ENCODE peak calls at places on chromosomes 1 and 21, in six cellular contexts. H, A, K, R, F and B are unnamed samples.

GRCh38 chr1:30872033-30872947 is 36.3 kb downstream of the SDC3 start:
- DNase-seq in H (no peak), A (no peak), K (no peak), R (no peak), F (no peak), B (no peak)

GRCh38 chr1:180194048-180194425 is 36.0 kb upstream of the LHX4 start:
- DNase-seq in H (no peak), A (no peak), K (no peak), R (no peak), F (no peak), B (no peak)

GRCh38 chr1:115121793-115122192 is 32.5 kb upstream of the TSPAN2 start:
- DNase-seq in H (no peak), A (no peak), K (no peak), R (no peak), F (no peak), B (no peak)

GRCh38 chr1:153776352-153776751 is 1.1 kb downstream of the SLC27A3 start:
- DNase-seq in H (no peak), A (no peak), K (no peak), R (no peak), F (no peak), B (no peak)

GRCh38 chr21:42317826-42318746 is 2.9 kb upstream of the TFF3 start:
- DNase-seq in H (no peak), A (no peak), K (no peak), R (no peak), F (no peak), B (no peak)

GRCh38 chr1:225842074-225842473 is 32.1 kb downstream of the EPHX1 start:
- DNase-seq in H (no peak), A (no peak), K (no peak), R (no peak), F (no peak), B (no peak)

GRCh38 chr1:50851034-50851433 is 109.0 kb downstream of the FAF1 start:
- DNase-seq in H (no peak), A (no peak), K (no peak), R (no peak), F (no peak), B (no peak)

GRCh38 chr21:39048064-39048463 is 135.2 kb downstream of the PSMG1 start:
- DNase-seq in H (no peak), A (peak), K (no peak), R (no peak), F (peak), B (no peak)

GRCh38 chr21:44684077-44684476 is 2.1 kb upstream of the KRTAP12-1 start:
- DNase-seq in H (no peak), A (no peak), K (no peak), R (no peak), F (no peak), B (no peak)

GRCh38 chr1:85189120-85189519 is 11.7 kb downstream of the SYDE2 start:
- DNase-seq in H (no peak), A (no peak), K (no peak), R (no peak), F (no peak), B (no peak)

GRCh38 chr1:169941982-169942830 is 48.5 kb upstream of the SCYL3 start:
- DNase-seq in H (no peak), A (no peak), K (no peak), R (no peak), F (no peak), B (no peak)

GRCh38 chr1:85554630-85555327 is 25.8 kb upstream of the CCN1 start:
- DNase-seq in H (no peak), A (no peak), K (no peak), R (no peak), F (no peak), B (no peak)

GRCh38 chr1:37797750-37798345 is 4.2 kb downstream of the MANEAL start:
- DNase-seq in H (no peak), A (no peak), K (no peak), R (no peak), F (no peak), B (no peak)

GRCh38 chr1:179447489-179447888 is 81.7 kb downstream of the AXDND1 start:
- DNase-seq in H (no peak), A (peak), K (no peak), R (no peak), F (no peak), B (no peak)

GRCh38 chr1:110211503-110212164 is 1.5 kb downstream of the KCNC4 start:
- DNase-seq in H (peak), A (peak), K (no peak), R (no peak), F (peak), B (peak)

GRCh38 chr1:45001011-45001481 is 10.1 kb downstream of the HECTD3 start:
- DNase-seq in H (no peak), A (no peak), K (no peak), R (no peak), F (no peak), B (no peak)

GRCh38 chr1:234781241-234782056 is 171.5 kb upstream of the IRF2BP2 start:
- DNase-seq in H (no peak), A (no peak), K (no peak), R (no peak), F (no peak), B (peak)

GRCh38 chr1:43066578-43066977 is 105.5 kb downstream of the EBNA1BP2 start:
- DNase-seq in H (no peak), A (no peak), K (no peak), R (no peak), F (no peak), B (no peak)

GRCh38 chr1:19205403-19205802 is 4.7 kb downstream of the UBR4 start:
- DNase-seq in H (no peak), A (no peak), K (no peak), R (no peak), F (no peak), B (no peak)

GRCh38 chr1:192557841-192558595 is 17.6 kb upstream of the RGS1 start:
- DNase-seq in H (no peak), A (no peak), K (no peak), R (no peak), F (no peak), B (no peak)

GRCh38 chr21:45309069-45309521 is 21.4 kb upstream of the POFUT2 start:
- DNase-seq in H (no peak), A (peak), K (peak), R (no peak), F (peak), B (peak)

GRCh38 chr1:5394111-5394510 is 598.1 kb downstream of the NPHP4 start:
- DNase-seq in H (no peak), A (no peak), K (no peak), R (no peak), F (no peak), B (no peak)

GRCh38 chr1:99869304-99869703 is 19.1 kb downstream of the AGL start:
- DNase-seq in H (no peak), A (no peak), K (no peak), R (no peak), F (no peak), B (no peak)

GRCh38 chr1:23369335-23370013 is at the start of gene ZNF436:
- DNase-seq in H (peak), A (peak), K (peak), R (peak), F (peak), B (no peak)

GRCh38 chr1:84570436-84571149 is 3.6 kb downstream of the CTBS start:
- DNase-seq in H (no peak), A (no peak), K (no peak), R (no peak), F (no peak), B (no peak)

GRCh38 chr1:44842763-44843655 is at the start of gene PTCH2:
- DNase-seq in H (no peak), A (peak), K (peak), R (peak), F (peak), B (no peak)

GRCh38 chr21:39381009-39381408 is 32.1 kb upstream of the HMGN1 start:
- DNase-seq in H (no peak), A (no peak), K (no peak), R (no peak), F (no peak), B (no peak)

GRCh38 chr1:118148034-118148433 is 37.0 kb downstream of the SPAG17 start:
- DNase-seq in H (no peak), A (no peak), K (no peak), R (no peak), F (no peak), B (no peak)

GRCh38 chr1:79193211-79194079 is 186.9 kb upstream of the ADGRL4 start:
- DNase-seq in H (no peak), A (peak), K (no peak), R (no peak), F (no peak), B (no peak)

GRCh38 chr1:26335774-26336476 is 18.0 kb downstream of the CRYBG2 start:
- DNase-seq in H (no peak), A (no peak), K (no peak), R (no peak), F (peak), B (no peak)

GRCh38 chr1:156126701-156127534 is 12.4 kb downstream of the LMNA start:
- DNase-seq in H (peak), A (peak), K (no peak), R (no peak), F (no peak), B (peak)

GRCh38 chr1:183270541-183271141 is 84.6 kb downstream of the LAMC2 start:
- DNase-seq in H (no peak), A (no peak), K (no peak), R (no peak), F (no peak), B (no peak)

GRCh38 chr1:235207202-235207565 is 46.1 kb upstream of the RBM34 start:
- DNase-seq in H (peak), A (no peak), K (no peak), R (no peak), F (no peak), B (peak)

GRCh38 chr1:43618521-43619313 is 31.2 kb upstream of the KDM4A start:
- DNase-seq in H (no peak), A (no peak), K (no peak), R (no peak), F (no peak), B (no peak)

GRCh38 chr21:30831194-30831765 is 1.7 kb upstream of the KRTAP7-1 start:
- DNase-seq in H (peak), A (no peak), K (no peak), R (no peak), F (peak), B (peak)

GRCh38 chr1:171286032-171286705 is 27.8 kb upstream of the FMO4 start:
- DNase-seq in H (no peak), A (no peak), K (no peak), R (no peak), F (no peak), B (no peak)